ENCODE peak calls at places on chromosomes 2 and 18, in seven cellular contexts. D is fibroblast of lung, H is H1, P is GM23338, T is mammary epithelial cell, Y is OCI-LY7, O is Karpas-422. G is an unnamed sample.

GRCh38 chr2:18171191-18172139 is 293.0 kb downstream of the KCNS3 start:
- DNase-seq in D (peak), H (no peak), P (no peak), T (no peak), Y (no peak), O (no peak), G (peak)

GRCh38 chr2:192151848-192152247 is 42.9 kb downstream of the TMEFF2 start:
- DNase-seq in D (peak), H (no peak), P (no peak), T (peak), Y (no peak), O (no peak), G (peak)

GRCh38 chr2:27270680-27271079 is 4.6 kb upstream of the DNAJC5G start:
- DNase-seq in D (no peak), H (no peak), P (no peak), T (no peak), Y (peak), O (no peak), G (no peak)

GRCh38 chr2:44952143-44952805 is 10.8 kb downstream of the SIX3 start:
- DNase-seq in D (peak), H (peak), P (peak), T (peak), Y (peak), O (peak), G (peak)

GRCh38 chr2:23760746-23761145 is 166.2 kb downstream of the ATAD2B start:
- DNase-seq in D (peak), H (no peak), P (peak), T (no peak), Y (peak), O (peak), G (peak)

GRCh38 chr2:159086332-159086731 is 117.9 kb downstream of the TANC1 start:
- DNase-seq in D (no peak), H (no peak), P (no peak), T (no peak), Y (no peak), O (no peak), G (no peak)

GRCh38 chr2:46142546-46143329 is 154.5 kb upstream of the EPAS1 start:
- DNase-seq in D (no peak), H (no peak), P (no peak), T (peak), Y (no peak), O (no peak), G (no peak)

GRCh38 chr2:106115250-106115649 is 78.9 kb downstream of the UXS1 start:
- DNase-seq in D (peak), H (no peak), P (no peak), T (peak), Y (no peak), O (no peak), G (peak)

GRCh38 chr18:80154293-80154692 is 45.2 kb downstream of the ADNP2 start:
- DNase-seq in D (no peak), H (no peak), P (peak), T (no peak), Y (peak), O (peak), G (peak)

GRCh38 chr2:149617476-149617875 is 29.9 kb upstream of the MMADHC start:
- DNase-seq in D (peak), H (no peak), P (no peak), T (peak), Y (no peak), O (no peak), G (peak)

GRCh38 chr2:200416878-200417277 is 93.0 kb downstream of the KCTD18 start:
- DNase-seq in D (no peak), H (no peak), P (peak), T (no peak), Y (no peak), O (no peak), G (no peak)

GRCh38 chr2:143451622-143452021 is 322.4 kb downstream of the ARHGAP15 start:
- DNase-seq in D (peak), H (no peak), P (no peak), T (peak), Y (no peak), O (no peak), G (peak)

GRCh38 chr18:79507546-79508480 is 112.1 kb downstream of the NFATC1 start:
- DNase-seq in D (peak), H (no peak), P (no peak), T (no peak), Y (no peak), O (no peak), G (peak)

GRCh38 chr2:9594361-9595063 is 36.3 kb downstream of the YWHAQ start:
- DNase-seq in D (peak), H (no peak), P (no peak), T (peak), Y (no peak), O (no peak), G (peak)

GRCh38 chr18:65659912-65660311 is 90.9 kb upstream of the CDH7 start:
- DNase-seq in D (peak), H (no peak), P (no peak), T (no peak), Y (no peak), O (no peak), G (no peak)

GRCh38 chr18:21267370-21267769 is 25.3 kb downstream of the GREB1L start:
- DNase-seq in D (no peak), H (no peak), P (no peak), T (no peak), Y (no peak), O (no peak), G (no peak)

GRCh38 chr2:38407111-38407682 is 30.1 kb upstream of the ATL2 start:
- DNase-seq in D (no peak), H (no peak), P (no peak), T (peak), Y (peak), O (no peak), G (no peak)

GRCh38 chr2:59314367-59314766 is 1073.2 kb upstream of the FANCL start:
- DNase-seq in D (no peak), H (no peak), P (no peak), T (no peak), Y (no peak), O (no peak), G (no peak)

GRCh38 chr2:156279446-156279845 is 53.1 kb downstream of the NR4A2 start:
- DNase-seq in D (no peak), H (no peak), P (no peak), T (no peak), Y (no peak), O (no peak), G (no peak)

DNA sequence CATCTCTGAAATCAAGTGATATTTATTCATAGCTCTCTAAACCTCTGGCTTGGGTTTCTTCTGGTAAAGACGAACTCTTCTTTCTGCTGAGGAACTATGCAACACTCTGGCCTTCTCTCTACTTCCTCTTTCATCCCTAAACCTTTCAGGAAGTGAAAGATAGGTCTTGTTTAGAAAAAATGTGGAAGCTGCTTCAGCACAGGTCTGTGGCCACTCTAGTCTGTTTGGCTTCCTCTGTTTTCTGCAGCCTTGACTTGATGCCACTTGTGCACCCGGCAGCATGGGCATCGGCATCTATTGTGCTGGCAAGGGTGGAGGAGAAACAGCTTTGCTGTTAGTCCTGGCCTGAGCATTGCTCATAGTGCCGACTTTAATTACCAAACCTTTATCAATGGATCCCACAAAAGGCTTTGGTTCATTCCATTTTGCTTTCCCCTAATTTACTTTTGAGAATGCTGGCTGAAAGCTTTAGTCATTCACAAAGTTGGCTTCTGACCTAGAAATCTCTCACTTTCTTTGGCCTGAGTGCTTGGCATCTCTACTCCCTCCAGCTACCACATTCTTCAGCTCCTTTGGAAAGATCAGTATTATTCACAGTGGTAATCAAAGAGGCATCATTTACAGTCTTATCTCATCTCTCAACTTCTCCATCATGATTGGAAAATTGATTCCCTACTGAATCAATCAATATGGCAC is 32.0 kb upstream of the GPR39 start:
- DNase-seq in D (peak), H (no peak), P (no peak), T (no peak), Y (peak), O (peak), G (no peak)
- H2AFZ ChIP-seq in D (no peak), H (peak), P (no peak), T (no peak), Y (peak), O (peak), G (no peak)

GRCh38 chr2:1081411-1082225 is 131.0 kb downstream of the SNTG2 start:
- DNase-seq in D (peak), H (no peak), P (no peak), T (no peak), Y (no peak), O (no peak), G (peak)
- H2AFZ ChIP-seq in D (no peak), H (no peak), P (no peak), T (no peak), Y (no peak), O (no peak), G (peak)

GRCh38 chr2:6183231-6183630 is 491.0 kb downstream of the SOX11 start:
- DNase-seq in D (no peak), H (no peak), P (no peak), T (no peak), Y (no peak), O (no peak), G (no peak)

GRCh38 chr2:6181525-6182270 is 489.5 kb downstream of the SOX11 start:
- DNase-seq in D (peak), H (no peak), P (no peak), T (no peak), Y (no peak), O (no peak), G (peak)

GRCh38 chr2:6184532-6185302 is 492.5 kb downstream of the SOX11 start:
- DNase-seq in D (peak), H (no peak), P (no peak), T (no peak), Y (no peak), O (no peak), G (peak)

GRCh38 chr2:6186332-6187100 is 494.3 kb downstream of the SOX11 start:
- DNase-seq in D (peak), H (no peak), P (no peak), T (no peak), Y (no peak), O (no peak), G (peak)
- H2AFZ ChIP-seq in D (no peak), H (peak), P (no peak), T (no peak), Y (peak), O (no peak), G (peak)

GRCh38 chr2:101133492-101134101 is 17.6 kb downstream of the TBC1D8 start:
- DNase-seq in D (no peak), H (no peak), P (no peak), T (no peak), Y (no peak), O (no peak), G (no peak)
- H2AFZ ChIP-seq in D (no peak), H (no peak), P (no peak), T (no peak), Y (no peak), O (no peak), G (no peak)

DNA sequence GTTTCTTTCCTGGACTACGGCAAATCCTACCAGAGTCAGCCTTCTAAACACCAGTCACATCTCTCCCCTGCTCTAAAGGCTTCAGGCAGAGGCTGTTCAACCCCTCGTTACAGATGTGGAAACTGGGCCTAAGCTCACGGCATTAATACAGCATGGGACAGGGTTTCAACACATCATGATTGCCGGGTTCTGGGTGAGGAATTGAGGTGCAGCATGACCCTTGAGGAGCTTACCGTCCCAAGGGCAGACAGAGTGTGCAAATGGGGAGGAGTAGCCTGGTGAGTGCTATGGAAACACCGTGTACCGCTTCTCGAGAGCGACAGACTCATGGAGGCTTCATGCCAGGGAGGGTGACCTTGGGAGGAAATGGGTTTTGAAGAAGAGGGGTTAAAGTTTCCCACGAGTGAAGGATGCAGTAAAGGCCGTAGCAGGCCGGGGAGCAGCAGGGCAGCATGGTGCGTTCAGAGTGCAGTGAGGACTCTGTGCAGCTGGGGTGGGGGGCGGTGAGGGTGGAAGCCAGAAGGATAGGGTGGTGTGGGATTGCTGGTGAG is 51.1 kb downstream of the TGOLN2 start:
- DNase-seq in D (no peak), H (no peak), P (no peak), T (no peak), Y (no peak), O (no peak), G (no peak)
- H2AFZ ChIP-seq in D (peak), H (no peak), P (no peak), T (no peak), Y (no peak), O (no peak), G (no peak)

DNA sequence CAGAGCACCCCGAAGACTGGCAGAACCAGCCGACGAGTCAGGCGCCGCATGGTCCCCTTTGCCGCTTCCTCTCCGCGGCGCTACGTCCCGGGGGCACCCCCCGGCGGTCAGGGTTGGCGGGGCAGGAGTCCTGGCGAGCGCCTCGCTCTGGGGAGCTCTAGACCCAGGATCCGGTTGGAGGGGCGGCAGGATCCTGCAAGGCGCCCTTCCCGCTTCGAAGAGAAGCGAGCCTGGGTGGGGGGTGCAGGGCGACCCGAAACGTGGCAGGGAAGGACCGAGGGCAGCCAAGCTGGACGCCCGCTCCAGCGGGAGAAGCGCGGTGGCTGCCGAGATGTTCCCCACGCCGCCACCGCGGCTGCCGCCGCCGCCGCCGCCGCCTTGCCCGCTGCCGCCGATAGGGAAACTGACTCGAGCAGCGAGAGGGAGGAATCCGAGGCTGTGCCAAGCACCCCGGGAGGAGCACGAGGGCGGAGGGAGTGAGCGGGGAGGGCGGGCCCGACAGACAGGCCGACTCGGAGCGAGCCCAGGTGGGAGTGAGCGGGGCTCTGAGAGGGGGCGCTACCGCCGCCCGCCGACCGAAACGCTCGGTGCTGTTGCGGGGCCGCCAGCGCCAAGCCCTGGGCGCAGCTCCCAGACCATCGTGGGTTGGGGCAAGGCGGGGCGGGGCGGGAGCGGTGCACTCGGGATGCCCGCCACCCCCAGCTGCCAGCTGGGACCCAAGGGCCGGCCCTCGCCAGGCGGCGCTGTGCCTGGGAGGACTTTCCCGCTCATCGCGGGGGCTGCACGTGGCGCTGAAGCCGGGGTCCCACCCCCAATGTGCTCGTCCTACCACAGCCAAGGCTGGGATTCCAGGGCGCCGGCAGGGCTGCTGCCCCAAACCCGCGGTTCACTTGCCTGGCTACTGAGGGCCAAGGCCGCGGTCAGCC is at the start of gene GALNT14:
- DNase-seq in D (peak), H (peak), P (peak), T (peak), Y (peak), O (peak), G (peak)
- H2AFZ ChIP-seq in D (no peak), H (peak), P (peak), T (peak), Y (peak), O (peak), G (peak)

G was measured in IMR-90.